ENCODE peak calls at places on chromosomes 16 and 17, in six cellular contexts. F is CD8-positive, alpha-beta memory T cell; A is aorta; N is AML-193; X is Kasumi-1; Q is cortex of kidney. G is an unnamed sample.

GRCh38 chr17:72004011-72004427 is 116.8 kb upstream of the SOX9 start:
- DNase-seq in A (no peak), X (no peak), F (no peak), Q (no peak), N (no peak), G (no peak)

GRCh38 chr17:67013891-67014290 is 30.5 kb upstream of the CACNG1 start:
- DNase-seq in Q (no peak), A (no peak), F (no peak), N (no peak), X (no peak), G (no peak)

GRCh38 chr16:31700200-31700529 is 172.5 kb downstream of the AHSP start:
- DNase-seq in X (peak; percentile 95), Q (no peak), F (no peak), A (no peak), N (no peak), G (no peak)

GRCh38 chr17:28335959-28336871 is 654 bp downstream of the TNFAIP1 start:
- DNase-seq in Q (no peak), A (peak; percentile 81), F (no peak), X (peak; percentile 21), N (no peak), G (no peak)

GRCh38 chr17:32671891-32672290 is 185.1 kb downstream of the CDK5R1 start:
- DNase-seq in N (no peak), X (no peak), F (no peak), Q (no peak), A (peak; percentile 84), G (no peak)

GRCh38 chr16:88870608-88871348 is 4.3 kb upstream of the PABPN1L start:
- DNase-seq in A (no peak), Q (no peak), F (no peak), X (no peak), N (no peak), G (no peak)

GRCh38 chr17:75595919-75596310 is 8.3 kb downstream of the MYO15B start:
- DNase-seq in A (no peak), X (no peak), N (no peak), Q (no peak), F (no peak), G (no peak)

GRCh38 chr17:32732900-32733299 is 144.0 kb downstream of the MYO1D start:
- DNase-seq in A (no peak), F (no peak), N (no peak), X (no peak), Q (no peak), G (no peak)

GRCh38 chr17:76365256-76365903 is 11.7 kb upstream of the PRPSAP1 start:
- DNase-seq in F (no peak), Q (no peak), X (no peak), A (no peak), N (no peak), G (no peak)

GRCh38 chr16:2468725-2469398 is 2.2 kb upstream of the NTN3 start:
- DNase-seq in Q (no peak), F (no peak), N (no peak), A (no peak), X (no peak), G (no peak)

GRCh38 chr16:26717826-26718225 is 348.9 kb upstream of the C16orf82 start:
- DNase-seq in F (no peak), N (no peak), A (no peak), X (no peak), Q (no peak), G (no peak)

GRCh38 chr16:785563-786535 is 2.3 kb downstream of the RPUSD1 start:
- DNase-seq in N (no peak), A (peak; percentile 91), F (peak; percentile 71), Q (no peak), X (no peak), G (no peak)

GRCh38 chr17:57823469-57824401 is 26.1 kb downstream of the MRPS23 start:
- DNase-seq in X (no peak), Q (no peak), N (no peak), F (no peak), A (no peak), G (no peak)

GRCh38 chr17:73546121-73546520 is 98.1 kb downstream of the SDK2 start:
- DNase-seq in Q (no peak), A (no peak), N (no peak), F (no peak), X (no peak), G (no peak)

GRCh38 chr16:50696575-50697420 is 3.4 kb downstream of the NOD2 start:
- DNase-seq in Q (no peak), F (no peak), X (no peak), N (peak; percentile 54), A (peak; percentile 89), G (no peak)

GRCh38 chr16:53523971-53524548 is 21.1 kb upstream of the AKTIP start:
- DNase-seq in Q (no peak), A (no peak), X (no peak), F (no peak), N (no peak), G (no peak)

GRCh38 chr16:1127101-1127500 is 25.8 kb upstream of the CACNA1H start:
- DNase-seq in A (no peak), N (no peak), Q (no peak), F (no peak), X (no peak), G (no peak)

GRCh38 chr16:20747030-20747816 is 5.6 kb upstream of the THUMPD1 start:
- DNase-seq in F (no peak), X (peak; percentile 7), A (no peak), Q (no peak), N (no peak), G (no peak)

GRCh38 chr17:50425682-50426471 is at the start of gene ACSF2:
- DNase-seq in A (peak; percentile 93), N (peak; percentile 43), Q (no peak), F (peak; percentile 50), X (peak; percentile 80), G (no peak)

GRCh38 chr17:13736915-13737314 is 135.2 kb upstream of the HS3ST3A1 start:
- DNase-seq in F (no peak), A (no peak), X (no peak), N (no peak), Q (no peak), G (no peak)

GRCh38 chr16:51441331-51441730 is 290.3 kb upstream of the SALL1 start:
- DNase-seq in N (no peak), A (no peak), Q (no peak), F (no peak), X (no peak), G (no peak)

G was measured in vagina.